ENCODE peak calls at places on chromosome 14, in six cellular contexts. L is KBM-7, V is spleen, I is HEK293T, J is pulmonary artery endothelial cell, B is astrocyte of the spinal cord. O is an unnamed sample.

GRCh38 chr14:47541652-47542051 is 133.8 kb downstream of the MDGA2 start:
- DNase-seq in I (no peak), L (no peak), J (no peak), V (no peak), B (no peak), O (no peak)

GRCh38 chr14:24903337-24903736 is 146.6 kb downstream of the STXBP6 start:
- DNase-seq in L (no peak), J (no peak), I (no peak), V (no peak), B (peak), O (no peak)

GRCh38 chr14:105847400-105847799 is 321.0 kb downstream of the TMEM121 start:
- DNase-seq in V (no peak), J (no peak), L (no peak), B (no peak), I (no peak), O (no peak)

GRCh38 chr14:78697341-78697740 is 527.2 kb downstream of the NRXN3 start:
- DNase-seq in I (peak), V (no peak), J (no peak), B (peak), L (peak), O (no peak)

GRCh38 chr14:24312736-24313507 is 1.6 kb downstream of the LTB4R start:
- DNase-seq in J (peak), V (peak), L (peak), B (no peak), I (no peak), O (no peak)

GRCh38 chr14:97177016-97177415 is 379.8 kb downstream of the VRK1 start:
- DNase-seq in B (no peak), L (peak), J (no peak), I (peak), V (no peak), O (no peak)

GRCh38 chr14:35349966-35350365 is 54.6 kb downstream of the NFKBIA start:
- DNase-seq in B (no peak), V (no peak), L (no peak), I (no peak), J (no peak), O (no peak)

GRCh38 chr14:89040438-89041244 is 216.2 kb downstream of the TTC8 start:
- DNase-seq in L (peak), B (peak), I (peak), V (peak), J (peak), O (peak)

GRCh38 chr14:39773387-39773786 is 341.2 kb upstream of the FBXO33 start:
- DNase-seq in B (peak), V (no peak), L (no peak), I (no peak), J (no peak), O (no peak)

GRCh38 chr14:69719501-69719951 is 47.4 kb upstream of the SRSF5 start:
- DNase-seq in I (no peak), J (peak), L (peak), V (no peak), B (peak), O (no peak)

GRCh38 chr14:104680056-104680805 is 9.2 kb upstream of the INF2 start:
- DNase-seq in J (peak), V (peak), I (no peak), B (peak), L (no peak), O (no peak)

GRCh38 chr14:78172428-78172827 is 2.3 kb downstream of the NRXN3 start:
- DNase-seq in V (no peak), I (no peak), J (no peak), B (no peak), L (no peak), O (no peak)

GRCh38 chr14:50038398-50039119 is 77.8 kb downstream of the VCPKMT start:
- DNase-seq in J (no peak), V (no peak), L (peak), I (no peak), B (peak), O (no peak)

GRCh38 chr14:45271858-45272537 is 19.0 kb upstream of the MIS18BP1 start:
- DNase-seq in L (no peak), I (no peak), V (no peak), B (no peak), J (no peak), O (no peak)

GRCh38 chr14:105411017-105411941 is 8.3 kb upstream of the MTA1 start:
- DNase-seq in L (no peak), I (peak), J (no peak), V (peak), B (peak), O (no peak)

GRCh38 chr14:72740504-72740961 is 153.4 kb downstream of the DPF3 start:
- DNase-seq in V (no peak), L (no peak), J (no peak), B (no peak), I (no peak), O (no peak)

GRCh38 chr14:80576401-80576800 is 365.1 kb upstream of the DIO2 start:
- DNase-seq in I (no peak), V (no peak), B (no peak), L (no peak), J (no peak), O (no peak)

GRCh38 chr14:33404054-33404453 is 465.4 kb downstream of the NPAS3 start:
- DNase-seq in L (no peak), I (no peak), B (peak), J (peak), V (no peak), O (no peak)

GRCh38 chr14:21044106-21044618 is 2.0 kb downstream of the RNASE7 start:
- DNase-seq in L (peak), V (no peak), J (no peak), B (no peak), I (no peak), O (no peak)

GRCh38 chr14:74793506-74794155 is 30.5 kb downstream of the YLPM1 start:
- DNase-seq in I (no peak), J (no peak), V (no peak), B (peak), L (peak), O (no peak)

GRCh38 chr14:61663312-61663974 is 31.9 kb upstream of the HIF1A start:
- DNase-seq in I (no peak), J (no peak), L (peak), B (no peak), V (no peak), O (no peak)

GRCh38 chr14:31043379-31043778 is 17.2 kb upstream of the STRN3 start:
- DNase-seq in L (no peak), I (no peak), J (no peak), B (no peak), V (no peak), O (no peak)

GRCh38 chr14:24130717-24131548 is 474 bp downstream of the FITM1 start:
- DNase-seq in I (no peak), B (no peak), L (no peak), V (peak), J (no peak), O (no peak)

GRCh38 chr14:104352493-104353220 is 214.3 kb downstream of the KIF26A start:
- DNase-seq in V (no peak), L (no peak), I (no peak), B (no peak), J (no peak), O (no peak)

GRCh38 chr14:26992403-26993115 is 394.7 kb upstream of the NOVA1 start:
- DNase-seq in V (no peak), L (no peak), B (no peak), I (no peak), J (no peak), O (no peak)

GRCh38 chr14:100658514-100658886 is 68.2 kb upstream of the DLK1 start:
- DNase-seq in J (no peak), B (no peak), I (no peak), L (no peak), V (no peak), O (no peak)

GRCh38 chr14:77181603-77182437 is at the start of gene TMEM63C:
- DNase-seq in V (peak), L (peak), J (no peak), B (no peak), I (peak), O (peak)

GRCh38 chr14:68468437-68469207 is 324.2 kb downstream of the ZFP36L1 start:
- DNase-seq in I (no peak), V (no peak), J (no peak), L (no peak), B (peak), O (no peak)

GRCh38 chr14:75267141-75267601 is 11.5 kb upstream of the FOS start:
- DNase-seq in J (no peak), I (no peak), B (peak), L (no peak), V (no peak), O (no peak)

GRCh38 chr14:65478596-65478995 is 66.1 kb downstream of the FUT8 start:
- DNase-seq in L (no peak), B (peak), V (no peak), J (peak), I (no peak), O (no peak)

GRCh38 chr14:89078021-89078676 is 253.7 kb downstream of the TTC8 start:
- DNase-seq in J (no peak), B (no peak), I (no peak), V (no peak), L (no peak), O (no peak)

GRCh38 chr14:72315720-72316119 is 383.5 kb downstream of the RGS6 start:
- DNase-seq in L (no peak), B (no peak), J (no peak), V (no peak), I (no peak), O (no peak)

GRCh38 chr14:95891742-95892141 is 15.1 kb downstream of the TUNAR start:
- DNase-seq in J (no peak), L (no peak), I (no peak), V (no peak), B (peak), O (no peak)

GRCh38 chr14:65290830-65291229 is 121.7 kb upstream of the FUT8 start:
- DNase-seq in J (no peak), L (peak), B (peak), I (no peak), V (no peak), O (no peak)

GRCh38 chr14:97349946-97350345 is 552.8 kb downstream of the VRK1 start:
- DNase-seq in I (no peak), V (no peak), J (no peak), B (no peak), L (no peak), O (no peak)

GRCh38 chr14:54622189-54622958 is 55.4 kb downstream of the SAMD4A start:
- DNase-seq in L (no peak), J (no peak), I (no peak), V (no peak), B (no peak), O (no peak)

GRCh38 chr14:104360522-104360921 is 219.0 kb upstream of the C14orf180 start:
- DNase-seq in J (no peak), L (no peak), V (no peak), I (no peak), B (no peak), O (no peak)

GRCh38 chr14:105436891-105437722 is 17.5 kb downstream of the MTA1 start:
- DNase-seq in V (no peak), L (no peak), B (no peak), I (no peak), J (no peak), O (no peak)

O was measured in neuronal stem cell.